ENCODE peak calls at places on chromosomes 4 and X, in six cellular contexts. One of them, this sample, is unnamed.

GRCh38 chrX:154373340-154374306 is 811 bp downstream of the FLNA start:
- DNase-seq in uterus: peak
- DNase-seq in IMR-90: peak
- DNase-seq in testis: peak
- DNase-seq in ovary: peak
- DNase-seq in body of pancreas: peak
- DNase-seq in this sample: peak

GRCh38 chr4:26161030-26161824 is 159.6 kb upstream of the RBPJ start:
- DNase-seq in IMR-90: no peak
- DNase-seq in uterus: no peak
- DNase-seq in ovary: no peak
- DNase-seq in body of pancreas: no peak
- DNase-seq in testis: no peak
- DNase-seq in this sample: peak

GRCh38 chrX:32874839-32875238 is 336.5 kb downstream of the DMD start:
- DNase-seq in IMR-90: no peak
- DNase-seq in body of pancreas: no peak
- DNase-seq in ovary: no peak
- DNase-seq in uterus: no peak
- DNase-seq in testis: no peak
- DNase-seq in this sample: no peak

GRCh38 chrX:63656871-63657580 is 128.0 kb downstream of the ARHGEF9 start:
- DNase-seq in testis: no peak
- DNase-seq in body of pancreas: no peak
- DNase-seq in uterus: no peak
- DNase-seq in IMR-90: peak
- DNase-seq in ovary: no peak
- DNase-seq in this sample: no peak

GRCh38 chr4:752196-752861 is 46.7 kb downstream of the PCGF3 start:
- DNase-seq in uterus: no peak
- DNase-seq in testis: no peak
- DNase-seq in body of pancreas: no peak
- DNase-seq in ovary: no peak
- DNase-seq in IMR-90: peak
- DNase-seq in this sample: no peak

GRCh38 chr4:164977243-164978164 is at the start of gene TRIM61:
- DNase-seq in testis: peak
- DNase-seq in uterus: no peak
- DNase-seq in body of pancreas: peak
- DNase-seq in IMR-90: peak
- DNase-seq in ovary: peak
- DNase-seq in this sample: no peak

GRCh38 chr4:165027762-165028402 is 3.9 kb upstream of the TRIM60 start:
- DNase-seq in ovary: no peak
- DNase-seq in IMR-90: no peak
- DNase-seq in testis: no peak
- DNase-seq in body of pancreas: no peak
- DNase-seq in uterus: no peak
- DNase-seq in this sample: no peak

GRCh38 chrX:136192839-136193414 is 45.6 kb downstream of the FHL1 start:
- DNase-seq in uterus: no peak
- DNase-seq in testis: no peak
- DNase-seq in ovary: no peak
- DNase-seq in IMR-90: peak
- DNase-seq in body of pancreas: no peak
- DNase-seq in this sample: peak

GRCh38 chrX:12988797-12989196 is 13.9 kb downstream of the TMSB4X start:
- DNase-seq in ovary: no peak
- DNase-seq in testis: no peak
- DNase-seq in uterus: no peak
- DNase-seq in body of pancreas: peak
- DNase-seq in IMR-90: peak
- DNase-seq in this sample: no peak

GRCh38 chr4:83490876-83491450 is 6.1 kb upstream of the ABRAXAS1 start:
- DNase-seq in body of pancreas: no peak
- DNase-seq in IMR-90: peak
- DNase-seq in ovary: no peak
- DNase-seq in testis: no peak
- DNase-seq in uterus: no peak
- DNase-seq in this sample: peak

GRCh38 chr4:13888112-13888511 is 260.6 kb upstream of the BOD1L1 start:
- DNase-seq in testis: no peak
- DNase-seq in uterus: no peak
- DNase-seq in ovary: no peak
- DNase-seq in body of pancreas: no peak
- DNase-seq in IMR-90: peak
- DNase-seq in this sample: no peak

GRCh38 chr4:88991746-88992145 is 65.2 kb downstream of the FAM13A start:
- DNase-seq in IMR-90: peak
- DNase-seq in uterus: no peak
- DNase-seq in body of pancreas: no peak
- DNase-seq in testis: no peak
- DNase-seq in ovary: no peak
- DNase-seq in this sample: no peak

GRCh38 chr4:188127157-188127874 is 11.9 kb upstream of the TRIML1 start:
- DNase-seq in uterus: no peak
- DNase-seq in body of pancreas: no peak
- DNase-seq in testis: no peak
- DNase-seq in IMR-90: peak
- DNase-seq in ovary: no peak
- DNase-seq in this sample: no peak

GRCh38 chr4:108385076-108385475 is 216.3 kb upstream of the LEF1 start:
- DNase-seq in ovary: no peak
- DNase-seq in body of pancreas: no peak
- DNase-seq in uterus: no peak
- DNase-seq in testis: no peak
- DNase-seq in IMR-90: no peak
- DNase-seq in this sample: no peak

DNA sequence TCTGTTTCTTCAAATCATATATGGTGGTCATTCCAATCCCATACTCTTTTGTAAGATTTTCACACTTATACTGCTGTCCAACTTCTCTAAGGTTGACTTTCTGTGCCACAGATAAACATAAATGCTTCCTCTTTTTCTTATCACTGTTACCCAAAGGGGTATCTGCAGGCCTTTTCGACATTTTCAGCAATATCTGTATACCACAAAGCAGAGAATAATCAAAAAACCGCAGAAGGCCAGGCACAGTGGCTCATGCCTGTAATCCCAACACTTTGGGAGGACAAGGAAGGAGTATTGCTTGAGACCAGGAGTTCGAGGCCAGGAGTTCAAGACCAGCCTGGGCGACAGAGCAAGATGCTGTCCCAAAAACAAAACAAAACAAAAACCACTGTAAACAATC is 3.1 kb upstream of the RFC1 start:
- DNase-seq in ovary: no peak
- DNase-seq in testis: no peak
- DNase-seq in body of pancreas: no peak
- DNase-seq in IMR-90: no peak
- DNase-seq in uterus: no peak
- DNase-seq in this sample: peak
- TF ChIP-seq POLR2A in ovary: no peak
- TF ChIP-seq POLR2A in testis: no peak
- TF ChIP-seq POLR2A in body of pancreas: no peak
- TF ChIP-seq POLR2A in IMR-90: no peak
- TF ChIP-seq POLR2A in uterus: no peak
- TF ChIP-seq POLR2A in this sample: no peak

GRCh38 chr4:76679691-76680090 is 218.3 kb downstream of the SOWAHB start:
- DNase-seq in uterus: no peak
- DNase-seq in IMR-90: no peak
- DNase-seq in testis: no peak
- DNase-seq in body of pancreas: no peak
- DNase-seq in ovary: no peak
- DNase-seq in this sample: no peak

GRCh38 chr4:76680934-76681333 is 217.0 kb downstream of the SOWAHB start:
- DNase-seq in IMR-90: no peak
- DNase-seq in ovary: no peak
- DNase-seq in testis: no peak
- DNase-seq in uterus: no peak
- DNase-seq in body of pancreas: no peak
- DNase-seq in this sample: no peak

GRCh38 chr4:76681996-76682395 is 215.9 kb downstream of the SOWAHB start:
- DNase-seq in ovary: no peak
- DNase-seq in IMR-90: no peak
- DNase-seq in uterus: no peak
- DNase-seq in testis: no peak
- DNase-seq in body of pancreas: no peak
- DNase-seq in this sample: no peak

GRCh38 chr4:76674995-76675394 is 222.9 kb downstream of the SOWAHB start:
- DNase-seq in testis: no peak
- DNase-seq in body of pancreas: no peak
- DNase-seq in ovary: no peak
- DNase-seq in IMR-90: no peak
- DNase-seq in uterus: no peak
- DNase-seq in this sample: no peak

DNA sequence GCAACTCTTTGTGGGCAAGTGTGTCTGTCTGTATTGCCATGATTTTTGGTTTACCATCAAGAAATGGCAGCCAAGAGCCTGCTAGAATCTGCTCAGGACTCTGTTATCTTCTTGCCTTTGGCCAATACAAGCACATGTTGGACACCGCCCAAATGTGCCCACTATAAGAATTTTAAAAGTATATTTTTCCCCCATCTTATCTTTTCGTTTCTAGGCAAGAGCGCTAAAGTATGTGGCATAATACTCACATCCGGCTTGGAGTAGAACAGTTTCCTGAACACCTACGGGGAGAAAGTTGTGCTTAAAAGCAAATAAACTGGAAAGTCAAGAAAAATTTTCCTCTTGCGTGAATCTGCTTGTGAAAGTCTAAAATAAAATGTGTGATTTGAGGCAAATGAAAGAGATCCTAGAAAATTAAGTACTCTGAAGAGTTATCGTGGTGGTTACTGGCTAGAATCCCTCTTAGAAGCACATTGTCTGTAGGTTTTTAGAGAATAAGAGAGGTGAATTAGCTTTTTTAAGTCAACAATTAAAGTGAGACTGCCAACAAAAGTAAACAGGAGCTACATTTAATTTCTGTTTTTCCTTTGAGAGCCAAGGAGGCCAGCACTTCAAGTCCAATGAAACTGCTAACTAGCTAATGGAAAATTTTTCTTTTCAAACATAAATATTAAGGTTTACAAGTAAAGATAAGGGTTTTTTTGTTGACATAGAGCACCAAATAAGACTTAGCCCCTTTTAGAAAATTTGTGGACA is 220.2 kb downstream of the SOWAHB start:
- DNase-seq in IMR-90: no peak
- DNase-seq in testis: no peak
- DNase-seq in uterus: no peak
- DNase-seq in ovary: no peak
- DNase-seq in body of pancreas: peak
- DNase-seq in this sample: no peak
- TF ChIP-seq POLR2A in IMR-90: no peak
- TF ChIP-seq POLR2A in testis: no peak
- TF ChIP-seq POLR2A in uterus: no peak
- TF ChIP-seq POLR2A in ovary: no peak
- TF ChIP-seq POLR2A in body of pancreas: no peak
- TF ChIP-seq POLR2A in this sample: no peak

DNA sequence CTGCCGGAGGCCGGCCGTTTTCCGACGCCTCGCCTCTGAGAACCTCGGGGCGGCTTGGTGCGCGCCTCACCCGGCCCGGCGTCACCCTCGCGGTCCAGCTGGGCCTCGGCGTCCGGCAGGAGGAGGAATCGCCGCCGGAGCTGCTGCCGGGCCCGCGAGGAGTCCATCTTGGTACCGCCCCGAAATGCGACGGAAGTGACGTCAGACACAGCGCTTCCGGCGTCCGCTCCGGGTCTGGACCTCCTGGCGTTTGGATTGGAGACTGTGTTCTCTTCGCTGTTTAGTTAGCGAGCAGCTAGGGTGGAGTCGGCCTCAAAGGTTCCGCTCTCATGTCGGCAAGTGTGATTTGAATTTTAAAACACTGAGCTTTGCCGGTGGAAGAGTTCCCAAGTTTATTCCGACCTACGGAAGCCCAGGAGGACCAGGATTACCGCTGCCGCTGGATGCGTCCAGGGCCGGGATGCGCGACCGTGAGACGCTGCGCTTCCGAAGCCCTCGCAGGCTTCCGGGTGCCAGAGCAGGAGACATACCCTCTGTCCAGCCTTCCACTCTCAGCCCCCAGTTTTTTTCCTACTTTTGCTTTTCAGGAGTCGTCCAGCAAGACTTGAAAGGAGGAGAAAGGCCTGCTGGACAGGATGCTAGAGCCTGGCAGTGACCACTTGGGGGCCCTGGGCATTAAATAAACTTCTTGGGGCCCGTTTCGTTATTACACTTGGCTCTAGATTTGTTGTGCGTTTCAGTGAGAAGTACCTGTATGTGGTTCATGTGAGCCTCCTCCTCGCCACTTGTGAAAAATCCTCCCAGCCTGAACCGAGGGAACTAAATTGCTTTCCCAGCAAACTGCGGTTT is at the start of gene TMEM128:
- DNase-seq in IMR-90: peak
- DNase-seq in body of pancreas: peak
- DNase-seq in ovary: peak
- DNase-seq in testis: peak
- DNase-seq in uterus: peak
- DNase-seq in this sample: peak
- TF ChIP-seq POLR2A in IMR-90: peak
- TF ChIP-seq POLR2A in body of pancreas: peak
- TF ChIP-seq POLR2A in ovary: peak
- TF ChIP-seq POLR2A in testis: peak
- TF ChIP-seq POLR2A in uterus: peak
- TF ChIP-seq POLR2A in this sample: peak

GRCh38 chrX:24646745-24647182 is 383 bp downstream of the PCYT1B start:
- DNase-seq in IMR-90: no peak
- DNase-seq in uterus: no peak
- DNase-seq in testis: no peak
- DNase-seq in body of pancreas: no peak
- DNase-seq in ovary: no peak
- DNase-seq in this sample: peak
- TF ChIP-seq POLR2A in IMR-90: no peak
- TF ChIP-seq POLR2A in uterus: no peak
- TF ChIP-seq POLR2A in testis: no peak
- TF ChIP-seq POLR2A in body of pancreas: no peak
- TF ChIP-seq POLR2A in ovary: no peak
- TF ChIP-seq POLR2A in this sample: no peak

This sample was measured in NB4.